ENCODE peak calls at places on chromosomes 11 and 22, in six cellular contexts. W is NCI-H524 treated with DMSO at 0.1 percent for 48 hours; F is stimulated activated CD4-positive, alpha-beta T cell treated with anti-CD3 and anti-CD28 coated beads, Interleukin-2, amount 100 ng/mL, for 48 hours; D is H9; O is substantia nigra; Q is activated T-cell treated with anti-CD3 and anti-CD28 coated beads for 1 hour. Y is an unnamed sample.

GRCh38 chr11:65891180-65892136 is 985 bp downstream of the CCDC85B start:
- DNase-seq in F (no peak), O (no peak), Q (no peak), D (peak; percentile 78), W (no peak), Y (peak; percentile 82)

GRCh38 chr11:63762662-63763505 is 5.7 kb downstream of the ZFTA start:
- DNase-seq in Q (no peak), F (no peak), W (no peak), O (no peak), D (peak; percentile 58), Y (peak; percentile 63)

GRCh38 chr11:10650630-10651029 is 42.9 kb downstream of the IRAG1 start:
- DNase-seq in O (no peak), Q (no peak), D (no peak), F (no peak), W (no peak), Y (no peak)

GRCh38 chr11:116925050-116925449 is 87.6 kb upstream of the APOA1 start:
- DNase-seq in O (no peak), W (no peak), Q (no peak), D (no peak), F (no peak), Y (no peak)

GRCh38 chr11:36703055-36703404 is 105.0 kb upstream of the RAG2 start:
- DNase-seq in Q (no peak), W (no peak), D (no peak), O (no peak), F (no peak), Y (no peak)

GRCh38 chr22:40271440-40271839 is 74.9 kb upstream of the ADSL start:
- DNase-seq in O (no peak), D (no peak), Q (no peak), F (no peak), W (no peak), Y (no peak)

GRCh38 chr11:116687458-116688201 is 85.2 kb downstream of the BUD13 start:
- DNase-seq in W (peak; percentile 88), Q (no peak), O (no peak), F (no peak), D (peak; percentile 92), Y (no peak)

GRCh38 chr11:123255909-123256308 is 60.9 kb upstream of the CLMP start:
- DNase-seq in F (no peak), O (no peak), Q (no peak), W (no peak), D (peak; percentile 37), Y (no peak)

GRCh38 chr22:19805821-19806212 is 45.2 kb downstream of the TBX1 start:
- DNase-seq in W (no peak), F (no peak), O (no peak), D (peak; percentile 15), Q (no peak), Y (peak; percentile 12)

GRCh38 chr11:112793416-112793815 is 167.8 kb upstream of the NCAM1 start:
- DNase-seq in D (no peak), O (no peak), W (no peak), F (no peak), Q (no peak), Y (no peak)

GRCh38 chr11:120352405-120352804 is 16.2 kb downstream of the ARHGEF12 start:
- DNase-seq in Q (no peak), W (no peak), F (no peak), D (no peak), O (no peak), Y (no peak)

GRCh38 chr11:2313051-2313951 is 11.5 kb downstream of the TSPAN32 start:
- DNase-seq in Q (no peak), D (no peak), O (no peak), F (no peak), W (no peak), Y (peak; percentile 42)

GRCh38 chr11:118610773-118611432 is 3.5 kb downstream of the PHLDB1 start:
- DNase-seq in Q (peak; percentile 82), D (peak; percentile 95), O (no peak), F (peak; percentile 88), W (no peak), Y (peak; percentile 85)

GRCh38 chr22:47175761-47176359 is 413.4 kb downstream of the TBC1D22A start:
- DNase-seq in F (no peak), O (no peak), Q (no peak), D (no peak), W (no peak), Y (no peak)

GRCh38 chr22:46791201-46791731 is 28.8 kb downstream of the TBC1D22A start:
- DNase-seq in W (no peak), Q (peak; percentile 64), F (peak; percentile 52), O (no peak), D (no peak), Y (peak; percentile 69)

GRCh38 chr11:19853901-19854300 is 141.3 kb downstream of the NAV2 start:
- DNase-seq in D (no peak), Q (no peak), O (no peak), F (no peak), W (no peak), Y (no peak)

GRCh38 chr11:45411221-45411946 is 125.2 kb upstream of the SYT13 start:
- DNase-seq in Q (no peak), F (no peak), D (peak; percentile 38), O (no peak), W (no peak), Y (no peak)

GRCh38 chr11:20672575-20672974 is 3.2 kb downstream of the NELL1 start:
- DNase-seq in Q (no peak), O (no peak), W (peak; percentile 7), D (no peak), F (no peak), Y (no peak)

GRCh38 chr11:126816655-126817054 is 183.9 kb downstream of the KIRREL3 start:
- DNase-seq in Q (no peak), W (no peak), O (no peak), D (no peak), F (no peak), Y (no peak)

GRCh38 chr11:59172345-59173079 is 580 bp downstream of the DTX4 start:
- DNase-seq in F (no peak), W (no peak), O (no peak), Q (peak; percentile 6), D (peak; percentile 66), Y (no peak)

GRCh38 chr22:25972397-25972796 is 196.9 kb upstream of the SEZ6L start:
- DNase-seq in Q (no peak), O (no peak), D (peak; percentile 43), W (no peak), F (no peak), Y (no peak)

GRCh38 chr11:111403021-111403725 is 24.1 kb upstream of the POU2AF1 start:
- DNase-seq in O (no peak), D (no peak), Q (no peak), W (no peak), F (no peak), Y (no peak)

GRCh38 chr11:36509265-36509664 is 807 bp downstream of the TRAF6 start:
- DNase-seq in O (no peak), F (no peak), Q (no peak), D (no peak), W (no peak), Y (no peak)

GRCh38 chr11:15985863-15986139 is 370.5 kb downstream of the SOX6 start:
- DNase-seq in Q (no peak), F (no peak), W (no peak), O (no peak), D (no peak), Y (no peak)

GRCh38 chr11:727859-728748 is 19.2 kb upstream of the TALDO1 start:
- DNase-seq in W (no peak), D (peak; percentile 89), F (peak; percentile 82), Q (peak; percentile 74), O (peak; percentile 62), Y (peak; percentile 87)

GRCh38 chr22:37231406-37232139 is 12.5 kb downstream of the RAC2 start:
- DNase-seq in Q (no peak), F (no peak), W (no peak), O (no peak), D (no peak), Y (no peak)

GRCh38 chr22:37053310-37054077 is 2.0 kb downstream of the KCTD17 start:
- DNase-seq in O (no peak), W (no peak), F (no peak), D (no peak), Q (no peak), Y (peak; percentile 43)

GRCh38 chr22:31604746-31605705 is 57.0 kb downstream of the PISD start:
- DNase-seq in D (no peak), W (peak; percentile 25), O (no peak), Q (no peak), F (no peak), Y (no peak)

GRCh38 chr11:3231851-3232744 is at the start of gene MRGPRE:
- DNase-seq in W (peak; percentile 59), O (no peak), D (peak; percentile 39), Q (no peak), F (no peak), Y (no peak)